ENCODE peak calls at places on chromosomes 4 and X, in seven cellular contexts. L is aorta; E is left lung; F is thoracic aorta; G is colonic mucosa; V is naive thymus-derived CD4-positive, alpha-beta T cell; X is A549. O is an unnamed sample.

GRCh38 chr4:170214731-170215130 is 125.0 kb upstream of the AADAT start:
- DNase-seq in L (no peak), E (no peak), F (no peak), G (no peak), V (no peak), X (no peak), O (no peak)

GRCh38 chr4:120331486-120332281 is 265.0 kb upstream of the MAD2L1 start:
- DNase-seq in L (no peak), E (no peak), F (no peak), G (no peak), V (no peak), X (no peak), O (no peak)

GRCh38 chrX:13700380-13700779 is 11.5 kb downstream of the RAB9A start:
- DNase-seq in L (no peak), E (no peak), F (no peak), G (no peak), V (no peak), X (no peak), O (no peak)

GRCh38 chr4:146051724-146052396 is 113.2 kb upstream of the ZNF827 start:
- DNase-seq in L (no peak), E (no peak), F (no peak), G (no peak), V (no peak), X (no peak), O (peak; percentile 29)

GRCh38 chrX:18892881-18893280 is 91.0 kb downstream of the PHKA2 start:
- DNase-seq in L (no peak), E (no peak), F (no peak), G (no peak), V (no peak), X (no peak), O (no peak)

GRCh38 chr4:122450847-122451246 is 5.7 kb downstream of the IL2 start:
- DNase-seq in L (no peak), E (no peak), F (no peak), G (no peak), V (peak; percentile 23), X (peak; percentile 0), O (peak; percentile 3)

GRCh38 chrX:21481761-21482160 is 107.5 kb downstream of the CNKSR2 start:
- DNase-seq in L (no peak), E (no peak), F (no peak), G (no peak), V (no peak), X (no peak), O (no peak)

GRCh38 chr4:144645621-144646522 is at the start of gene HHIP:
- DNase-seq in L (peak; percentile 55), E (peak; percentile 66), F (no peak), G (peak; percentile 27), V (peak; percentile 47), X (peak; percentile 15), O (peak; percentile 26)

GRCh38 chr4:149999485-150000074 is 78.7 kb upstream of the DCLK2 start:
- DNase-seq in L (no peak), E (no peak), F (no peak), G (peak; percentile 36), V (no peak), X (peak; percentile 36), O (peak; percentile 55)

GRCh38 chr4:106898621-106899230 is 137.4 kb downstream of the DKK2 start:
- DNase-seq in L (no peak), E (peak; percentile 29), F (no peak), G (peak; percentile 46), V (no peak), X (peak; percentile 8), O (peak; percentile 44)

GRCh38 chr4:67929447-67929846 is 33.8 kb downstream of the TMPRSS11A start:
- DNase-seq in L (no peak), E (no peak), F (no peak), G (no peak), V (no peak), X (no peak), O (peak; percentile 87)

GRCh38 chr4:122604146-122604545 is 16.7 kb downstream of the IL21 start:
- DNase-seq in L (no peak), E (no peak), F (no peak), G (no peak), V (no peak), X (no peak), O (no peak)

GRCh38 chr4:60637976-60638375 is 562.1 kb upstream of the ADGRL3 start:
- DNase-seq in L (no peak), E (no peak), F (no peak), G (no peak), V (no peak), X (no peak), O (no peak)

GRCh38 chr4:53764761-53765490 is 173.6 kb upstream of the LNX1 start:
- DNase-seq in L (no peak), E (no peak), F (no peak), G (no peak), V (no peak), X (no peak), O (no peak)

GRCh38 chrX:103157511-103158316 is 57.2 kb upstream of the BEX4 start:
- DNase-seq in L (no peak), E (no peak), F (no peak), G (peak; percentile 40), V (no peak), X (peak; percentile 25), O (no peak)

GRCh38 chr4:65917486-65917885 is 247.2 kb upstream of the EPHA5 start:
- DNase-seq in L (no peak), E (no peak), F (no peak), G (no peak), V (no peak), X (no peak), O (no peak)

GRCh38 chr4:140237616-140238352 is 83.8 kb upstream of the MAML3 start:
- DNase-seq in L (peak; percentile 89), E (peak; percentile 72), F (peak; percentile 7), G (peak; percentile 80), V (no peak), X (no peak), O (no peak)

GRCh38 chr4:6362896-6363295 is 93.2 kb downstream of the WFS1 start:
- DNase-seq in L (no peak), E (no peak), F (no peak), G (peak; percentile 23), V (peak; percentile 51), X (no peak), O (peak; percentile 20)

GRCh38 chr4:176377705-176378302 is 58.0 kb downstream of the SPCS3 start:
- DNase-seq in L (no peak), E (no peak), F (no peak), G (no peak), V (no peak), X (no peak), O (peak; percentile 27)

DNA sequence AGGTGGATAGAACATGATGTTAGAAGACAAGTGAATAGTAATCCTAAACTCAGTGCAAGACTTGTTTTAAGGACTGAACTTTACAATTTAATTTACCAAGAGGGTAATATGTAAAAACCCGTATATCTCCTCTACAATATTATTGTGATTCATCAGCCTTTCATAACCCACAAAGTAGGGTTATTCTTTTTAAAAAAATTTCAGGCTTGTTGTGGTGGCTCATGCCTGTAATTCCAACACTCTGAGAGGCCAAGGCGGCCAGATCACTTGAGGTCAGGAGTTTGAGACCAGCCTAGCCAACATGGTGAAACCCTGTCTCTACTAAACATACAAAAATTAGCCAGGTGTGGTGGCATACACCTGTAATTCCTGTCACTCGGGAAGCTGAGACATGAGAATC is 7.2 kb downstream of the IBSP start:
- DNase-seq in L (no peak), E (no peak), F (no peak), G (no peak), V (no peak), X (no peak), O (no peak)
- H3K27ac ChIP-seq in L (no peak overlapping the region), E (no peak overlapping the region), F (no peak overlapping the region), G (no peak overlapping the region), V (no peak overlapping the region), X (no peak overlapping the region), O (no peak overlapping the region)

DNA sequence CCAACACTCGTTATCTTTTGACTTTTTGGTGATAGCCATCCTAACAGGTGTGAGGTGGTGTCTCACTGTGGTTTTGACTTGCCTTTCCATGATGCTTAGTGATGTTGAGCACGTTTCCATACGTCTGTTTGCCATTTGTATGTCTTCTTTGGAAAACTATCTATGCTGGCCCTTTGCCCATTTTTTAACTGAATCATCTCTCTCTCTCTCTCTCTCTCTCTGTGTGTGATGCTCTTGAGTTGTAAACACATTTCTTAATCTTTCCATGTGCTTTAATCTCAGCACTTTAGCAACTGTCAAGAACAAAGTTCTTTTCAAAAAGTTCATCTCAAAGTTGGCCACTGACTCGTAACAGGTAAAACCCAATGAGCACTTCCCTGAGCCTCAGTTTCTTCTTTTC is 10.5 kb downstream of the SORBS2 start:
- DNase-seq in L (no peak), E (no peak), F (no peak), G (no peak), V (no peak), X (no peak), O (no peak)
- H3K27ac ChIP-seq in L (no peak overlapping the region), E (no peak overlapping the region), F (no peak overlapping the region), G (no peak overlapping the region), V (no peak overlapping the region), X (no peak overlapping the region), O (no peak overlapping the region)

DNA sequence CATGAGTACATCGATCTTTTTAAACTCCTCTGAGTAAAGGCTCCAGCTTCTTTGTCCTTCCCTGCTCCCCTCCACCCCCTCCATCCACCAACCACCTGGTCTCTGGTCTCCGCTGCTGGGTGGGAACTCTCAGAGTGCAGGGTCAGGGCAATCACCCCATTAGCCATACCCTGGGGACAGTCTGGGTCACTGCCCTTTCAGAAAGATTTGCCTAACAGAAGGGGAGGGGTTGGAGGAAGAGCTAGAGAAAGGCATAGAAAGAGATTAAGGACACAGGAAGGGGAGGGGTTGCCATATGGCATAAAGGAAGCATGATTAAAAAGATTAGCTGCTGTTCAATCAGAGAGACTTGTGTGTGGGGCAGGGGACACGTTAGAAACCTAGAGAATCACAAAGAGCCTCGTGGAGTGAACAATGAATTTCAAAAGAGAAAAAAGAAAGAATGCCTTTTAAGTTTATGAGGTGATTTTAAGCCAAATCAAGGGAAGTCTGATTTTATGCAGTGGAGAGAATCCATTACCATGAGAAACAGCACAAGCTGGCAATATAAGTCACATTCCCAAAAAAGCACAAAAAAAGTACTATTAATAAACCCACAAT is 115.5 kb upstream of the ACSL4 start:
- DNase-seq in L (no peak), E (no peak), F (no peak), G (no peak), V (no peak), X (no peak), O (no peak)
- H3K27ac ChIP-seq in L (no peak overlapping the region), E (no peak overlapping the region), F (no peak overlapping the region), G (no peak overlapping the region), V (no peak overlapping the region), X (peak overlapping the region; percentile 80), O (peak overlapping the region; percentile 73)

GRCh38 chr4:151197258-151197657 is 79.7 kb upstream of the PRSS48 start:
- DNase-seq in L (no peak), E (no peak), F (no peak), G (no peak), V (no peak), X (no peak), O (peak; percentile 11)
- H3K27ac ChIP-seq in L (no peak overlapping the region), E (peak overlapping the region; percentile 41), F (no peak overlapping the region), G (peak overlapping the region; percentile 9), V (no peak overlapping the region), X (no peak overlapping the region), O (no peak overlapping the region)

DNA sequence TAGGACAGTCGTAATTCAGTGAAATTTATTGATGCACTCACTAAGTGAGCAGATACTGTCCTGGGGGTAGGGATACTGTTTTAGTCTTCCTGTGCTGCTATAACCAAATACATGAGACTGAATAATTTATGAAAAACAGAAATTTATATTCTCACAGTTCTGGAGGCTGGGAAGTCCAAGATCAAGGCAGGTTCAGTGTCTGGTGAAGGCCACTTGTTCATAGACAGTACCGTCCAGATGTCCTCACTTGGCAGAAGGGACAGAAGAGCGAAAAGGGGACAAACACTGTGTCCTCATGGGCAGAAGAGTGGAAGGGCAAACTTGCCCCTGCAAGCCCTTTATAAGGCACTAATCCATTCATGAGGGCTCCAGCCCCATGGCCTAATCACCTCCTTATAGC is 45.6 kb downstream of the PGRMC2 start:
- DNase-seq in L (no peak), E (no peak), F (no peak), G (no peak), V (no peak), X (no peak), O (no peak)
- H3K27ac ChIP-seq in L (no peak overlapping the region), E (no peak overlapping the region), F (no peak overlapping the region), G (no peak overlapping the region), V (no peak overlapping the region), X (peak overlapping the region; percentile 78), O (peak overlapping the region; percentile 62)